ENCODE peak calls at places on chromosomes 6 and 20, in four cellular contexts. P, W, K and J are unnamed samples.

GRCh38 chr6:127737768-127738167 is 160.8 kb downstream of the C6orf58 start:
- DNase-seq in P (no peak), W (no peak), K (no peak), J (no peak)

GRCh38 chr6:144190593-144190992 is 40.3 kb downstream of the STX11 start:
- DNase-seq in P (no peak), W (no peak), K (peak), J (no peak)

GRCh38 chr20:62845818-62846527 is 15.6 kb downstream of the TCFL5 start:
- DNase-seq in P (no peak), W (no peak), K (no peak), J (no peak)

GRCh38 chr20:21574443-21574842 is 60.6 kb upstream of the NKX2-2 start:
- DNase-seq in P (no peak), W (no peak), K (no peak), J (no peak)

GRCh38 chr6:52491203-52492069 is 71.3 kb downstream of the EFHC1 start:
- DNase-seq in P (no peak), W (no peak), K (no peak), J (no peak)

GRCh38 chr6:137219664-137220252 is 573 bp upstream of the IFNGR1 start:
- DNase-seq in P (no peak), W (no peak), K (no peak), J (no peak)

GRCh38 chr6:1554241-1554880 is 55.4 kb upstream of the FOXC1 start:
- DNase-seq in P (no peak), W (no peak), K (no peak), J (no peak)

GRCh38 chr20:7226156-7226555 is 458.7 kb downstream of the BMP2 start:
- DNase-seq in P (no peak), W (no peak), K (no peak), J (no peak)

GRCh38 chr6:42338573-42339218 is 113.0 kb downstream of the TRERF1 start:
- DNase-seq in P (no peak), W (no peak), K (no peak), J (no peak)

GRCh38 chr6:108260126-108260808 is 573 bp downstream of the SNX3 start:
- DNase-seq in P (peak), W (peak), K (no peak), J (no peak)

GRCh38 chr6:34246249-34246562 is 2.6 kb downstream of the SMIM29 start:
- DNase-seq in P (no peak), W (no peak), K (no peak), J (no peak)

GRCh38 chr6:3231213-3232016 is 4.0 kb upstream of the TUBB2B start:
- DNase-seq in P (peak), W (peak), K (peak), J (peak)

GRCh38 chr6:166025149-166025898 is 142.3 kb downstream of the TBXT start:
- DNase-seq in P (no peak), W (no peak), K (no peak), J (no peak)

GRCh38 chr6:153016846-153017245 is 14.3 kb upstream of the MTRF1L start:
- DNase-seq in P (no peak), W (no peak), K (no peak), J (no peak)

GRCh38 chr20:45052698-45053440 is 48.1 kb downstream of the KCNS1 start:
- DNase-seq in P (no peak), W (no peak), K (no peak), J (no peak)

GRCh38 chr6:21595951-21596378 is 2.4 kb downstream of the SOX4 start:
- DNase-seq in P (no peak), W (peak), K (no peak), J (no peak)

GRCh38 chr6:77457720-77458349 is 5.5 kb downstream of the HTR1B start:
- DNase-seq in P (no peak), W (peak), K (peak), J (peak)

GRCh38 chr20:35663813-35664543 is 722 bp downstream of the CPNE1 start:
- DNase-seq in P (no peak), W (peak), K (peak), J (no peak)

GRCh38 chr6:146546440-146546839 is 2.8 kb downstream of the RAB32 start:
- DNase-seq in P (no peak), W (no peak), K (peak), J (no peak)

GRCh38 chr6:111987295-111987694 is 66.6 kb upstream of the CCN6 start:
- DNase-seq in P (no peak), W (no peak), K (no peak), J (no peak)

GRCh38 chr20:31974296-31974695 is 6.3 kb downstream of the XKR7 start:
- DNase-seq in P (no peak), W (no peak), K (no peak), J (no peak)

GRCh38 chr20:32506721-32507120 is 78.4 kb downstream of the NOL4L start:
- DNase-seq in P (no peak), W (no peak), K (no peak), J (no peak)

GRCh38 chr6:153130515-153131036 is 506 bp downstream of the RGS17 start:
- DNase-seq in P (no peak), W (no peak), K (no peak), J (no peak)

GRCh38 chr6:131400782-131401496 is 172.1 kb upstream of the ARG1 start:
- DNase-seq in P (no peak), W (no peak), K (no peak), J (no peak)

GRCh38 chr6:38508894-38509293 is 130.8 kb downstream of the BTBD9 start:
- DNase-seq in P (no peak), W (no peak), K (no peak), J (no peak)

GRCh38 chr6:43739642-43740091 is 30.3 kb upstream of the VEGFA start:
- DNase-seq in P (no peak), W (peak), K (peak), J (no peak)
- TF ChIP-seq CTCF in P (no peak), W (no peak), K (no peak), J (no peak)

GRCh38 chr6:160667854-160668481 is 3.9 kb upstream of the LPA start:
- DNase-seq in P (no peak), W (no peak), K (no peak), J (no peak)
- TF ChIP-seq CTCF in P (no peak), W (peak), K (no peak), J (no peak)

DNA sequence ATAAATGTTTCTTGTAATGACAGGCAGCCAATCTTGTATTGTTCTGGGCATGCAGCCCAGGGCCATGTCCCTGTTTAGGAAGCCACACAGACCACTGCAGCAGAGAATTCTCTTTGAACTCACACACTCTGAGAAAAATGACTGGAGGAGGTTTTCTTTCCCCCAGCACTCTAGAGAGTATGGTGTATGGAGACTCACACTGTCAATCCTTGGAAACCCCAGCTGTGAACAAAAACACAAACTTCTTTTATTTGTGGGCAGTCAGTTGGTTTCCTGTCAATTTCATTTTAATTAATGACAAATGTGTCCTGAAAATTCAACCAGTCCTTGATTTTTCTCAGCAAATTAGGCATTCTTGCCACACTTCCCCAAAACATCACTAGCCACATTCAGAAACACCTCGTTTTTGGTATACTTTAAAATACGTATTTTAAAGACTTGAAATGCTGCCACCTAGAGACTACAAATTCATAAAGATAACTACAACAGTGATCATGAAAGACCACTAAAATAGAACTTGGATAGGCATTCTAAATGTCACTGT is 52.9 kb upstream of the UFL1 start:
- DNase-seq in P (no peak), W (no peak), K (no peak), J (no peak)
- TF ChIP-seq CTCF in P (peak), W (no peak), K (no peak), J (no peak)

GRCh38 chr20:48298424-48298823 is 513.1 kb upstream of the SULF2 start:
- DNase-seq in P (no peak), W (no peak), K (no peak), J (no peak)

GRCh38 chr20:48302844-48303552 is 517.7 kb upstream of the SULF2 start:
- DNase-seq in P (no peak), W (no peak), K (no peak), J (no peak)

GRCh38 chr20:48302149-48302548 is 516.9 kb upstream of the SULF2 start:
- DNase-seq in P (no peak), W (no peak), K (no peak), J (no peak)

GRCh38 chr20:48298851-48299484 is 513.7 kb upstream of the SULF2 start:
- DNase-seq in P (no peak), W (no peak), K (peak), J (no peak)

GRCh38 chr20:48301189-48301588 is 515.9 kb upstream of the SULF2 start:
- DNase-seq in P (no peak), W (no peak), K (no peak), J (no peak)
- TF ChIP-seq CTCF in P (no peak), W (no peak), K (no peak), J (no peak)

GRCh38 chr20:64238851-64239387 is 16.6 kb upstream of the PCMTD2 start:
- DNase-seq in P (no peak), W (no peak), K (no peak), J (no peak)
- TF ChIP-seq CTCF in P (no peak), W (no peak), K (no peak), J (no peak)

GRCh38 chr20:33653218-33653899 is 8.8 kb upstream of the C20orf144 start:
- DNase-seq in P (no peak), W (peak), K (peak), J (no peak)
- TF ChIP-seq CTCF in P (peak), W (peak), K (peak), J (peak)